ENCODE peak calls at places on chromosomes 4 and X, in four cellular contexts. R is non-pigmented ciliary epithelial cell, B is T-helper 1 cell, J is AG08396. P is an unnamed sample.

GRCh38 chr4:75821966-75822365 is 80.3 kb downstream of the PPEF2 start:
- DNase-seq in R (no peak), B (no peak), J (peak; percentile 10), P (no peak)

GRCh38 chr4:188262464-188262863 is 123.2 kb downstream of the TRIML1 start:
- DNase-seq in R (no peak), B (no peak), J (no peak), P (no peak)

GRCh38 chr4:74032064-74032463 is 6.4 kb downstream of the CXCL3 start:
- DNase-seq in R (no peak), B (no peak), J (no peak), P (no peak)

GRCh38 chrX:48972214-48973164 is 845 bp upstream of the KCND1 start:
- DNase-seq in R (no peak), B (peak; percentile 15), J (peak; percentile 51), P (peak; percentile 51)

GRCh38 chr4:101370663-101371210 is 23.4 kb upstream of the PPP3CA start:
- DNase-seq in R (no peak), B (no peak), J (no peak), P (no peak)

GRCh38 chr4:153223935-153224334 is 19.7 kb downstream of the TRIM2 start:
- DNase-seq in R (no peak), B (no peak), J (no peak), P (peak; percentile 29)

GRCh38 chrX:148722966-148723365 is 222.5 kb downstream of the AFF2 start:
- DNase-seq in R (no peak), B (no peak), J (no peak), P (no peak)

GRCh38 chr4:30802622-30803323 is 82.6 kb downstream of the PCDH7 start:
- DNase-seq in R (no peak), B (no peak), J (no peak), P (peak; percentile 83)

GRCh38 chr4:102500371-102501175 is 586 bp upstream of the NFKB1 start:
- DNase-seq in R (no peak), B (peak; percentile 41), J (peak; percentile 60), P (peak; percentile 38)

GRCh38 chr4:188246488-188246887 is 107.2 kb downstream of the TRIML1 start:
- DNase-seq in R (no peak), B (no peak), J (no peak), P (no peak)

GRCh38 chr4:140152015-140152703 is 1.8 kb downstream of the MAML3 start:
- DNase-seq in R (no peak), B (peak; percentile 74), J (peak; percentile 76), P (peak; percentile 73)

GRCh38 chr4:56286763-56287162 is 100.5 kb downstream of the AASDH start:
- DNase-seq in R (no peak), B (no peak), J (no peak), P (no peak)

GRCh38 chr4:101200561-101200960 is 146.8 kb downstream of the PPP3CA start:
- DNase-seq in R (peak; percentile 89), B (no peak), J (peak; percentile 48), P (peak; percentile 73)

GRCh38 chr4:122854860-122855259 is 28.2 kb downstream of the FGF2 start:
- DNase-seq in R (no peak), B (no peak), J (no peak), P (no peak)

GRCh38 chrX:1899841-1900240 is 285.0 kb downstream of the ASMT start:
- DNase-seq in R (no peak), B (no peak), J (no peak), P (no peak)

GRCh38 chr4:12615822-12616221 is 868.3 kb downstream of the RAB28 start:
- DNase-seq in R (no peak), B (no peak), J (no peak), P (no peak)

GRCh38 chrX:72243472-72243871 is 4.6 kb upstream of the ERCC6L start:
- DNase-seq in R (no peak), B (no peak), J (no peak), P (peak; percentile 39)

GRCh38 chr4:2647403-2648158 is 108.6 kb downstream of the TNIP2 start:
- DNase-seq in R (no peak), B (no peak), J (no peak), P (no peak)

GRCh38 chr4:56870927-56871326 is 36.8 kb upstream of the REST start:
- DNase-seq in R (peak; percentile 6), B (no peak), J (no peak), P (peak; percentile 61)

GRCh38 chr4:108450236-108450898 is 170.0 kb upstream of the RPL34 start:
- DNase-seq in R (no peak), B (no peak), J (no peak), P (no peak)

GRCh38 chrX:39477438-39478120 is 620.2 kb downstream of the BCOR start:
- DNase-seq in R (no peak), B (no peak), J (no peak), P (no peak)

GRCh38 chr4:139454111-139454600 is at the start of gene RAB33B:
- DNase-seq in R (peak; percentile 50), B (no peak), J (no peak), P (no peak)

GRCh38 chr4:23889368-23889767 is 479 bp downstream of the PPARGC1A start:
- DNase-seq in R (no peak), B (no peak), J (no peak), P (no peak)

GRCh38 chr4:126661194-126661593 is 971.6 kb upstream of the INTU start:
- DNase-seq in R (peak; percentile 11), B (no peak), J (no peak), P (peak; percentile 13)

GRCh38 chrX:78366576-78366975 is 39.2 kb upstream of the CYSLTR1 start:
- DNase-seq in R (no peak), B (no peak), J (no peak), P (no peak)

GRCh38 chrX:39665830-39666518 is 431.8 kb downstream of the BCOR start:
- DNase-seq in R (no peak), B (no peak), J (no peak), P (peak; percentile 46)